ENCODE peak calls at places on chromosomes 16 and 17, in six cellular contexts. X, M, A, R, H and Y are unnamed samples.

GRCh38 chr16:17101646-17102045 is 369.1 kb downstream of the XYLT1 start:
- DNase-seq in M (no peak), H (no peak), R (peak; percentile 14), X (no peak), A (no peak), Y (no peak)

GRCh38 chr17:45229681-45230409 is 8.2 kb downstream of the FMNL1 start:
- DNase-seq in H (no peak), A (no peak), M (no peak), X (no peak), R (no peak), Y (no peak)

GRCh38 chr16:86549076-86549892 is 5.8 kb downstream of the MTHFSD start:
- DNase-seq in R (no peak), H (peak; percentile 6), A (peak; percentile 58), M (no peak), X (no peak), Y (no peak)

GRCh38 chr17:9200197-9200662 is 178.9 kb downstream of the NTN1 start:
- DNase-seq in M (no peak), R (no peak), X (no peak), H (no peak), A (no peak), Y (no peak)

GRCh38 chr16:75206749-75207451 is at the start of gene CTRB2:
- DNase-seq in R (no peak), M (no peak), A (peak; percentile 64), H (no peak), X (no peak), Y (no peak)

GRCh38 chr17:2700491-2701141 is 10.9 kb downstream of the CLUH start:
- DNase-seq in X (no peak), A (peak; percentile 79), R (no peak), H (no peak), M (no peak), Y (no peak)

GRCh38 chr17:69567130-69567529 is 152.6 kb downstream of the MAP2K6 start:
- DNase-seq in H (no peak), R (no peak), X (no peak), A (no peak), M (no peak), Y (no peak)

GRCh38 chr16:23863511-23864422 is 28.0 kb downstream of the PRKCB start:
- DNase-seq in A (no peak), X (no peak), M (peak; percentile 21), R (peak; percentile 87), H (no peak), Y (no peak)

GRCh38 chr17:47203984-47204721 is 5.0 kb upstream of the MYL4 start:
- DNase-seq in A (no peak), X (peak; percentile 14), R (peak; percentile 45), H (no peak), M (no peak), Y (no peak)

GRCh38 chr17:17606416-17607000 is 15.0 kb upstream of the PEMT start:
- DNase-seq in X (no peak), H (no peak), R (no peak), M (no peak), A (no peak), Y (no peak)

GRCh38 chr17:65529761-65530157 is 31.7 kb downstream of the AXIN2 start:
- DNase-seq in X (no peak), M (no peak), H (no peak), A (peak; percentile 37), R (no peak), Y (no peak)

GRCh38 chr17:74307984-74308773 is 17.8 kb upstream of the KIF19 start:
- DNase-seq in A (no peak), R (no peak), M (no peak), X (no peak), H (no peak), Y (no peak)